ENCODE peak calls at places on chromosomes 5 and 9, in five cellular contexts. C is SJSA1, H is EH, T is GDM1, K is right cardiac atrium. R is an unnamed sample.

GRCh38 chr9:110125207-110125751 is 82.7 kb downstream of the C9orf152 start:
- DNase-seq in C (peak; percentile 90), H (peak; percentile 99), T (no peak), K (peak; percentile 93), R (no peak)

GRCh38 chr5:2003690-2004365 is 121.1 kb upstream of the IRX4 start:
- DNase-seq in C (no peak), H (no peak), T (no peak), K (no peak), R (no peak)

GRCh38 chr9:17116400-17116837 is 18.4 kb upstream of the CNTLN start:
- DNase-seq in C (no peak), H (peak; percentile 62), T (no peak), K (no peak), R (no peak)

GRCh38 chr5:106862450-106863193 is 808.1 kb downstream of the EFNA5 start:
- DNase-seq in C (no peak), H (peak; percentile 1), T (peak; percentile 72), K (no peak), R (no peak)

GRCh38 chr5:173639-174600 is 17.4 kb upstream of the LRRC14B start:
- DNase-seq in C (no peak), H (no peak), T (no peak), K (no peak), R (no peak)

GRCh38 chr9:28212979-28213378 is 639.7 kb upstream of the C9orf72 start:
- DNase-seq in C (no peak), H (peak; percentile 53), T (no peak), K (no peak), R (no peak)

GRCh38 chr9:10268500-10269485 is 344.0 kb downstream of the PTPRD start:
- DNase-seq in C (no peak), H (no peak), T (peak; percentile 12), K (no peak), R (no peak)

GRCh38 chr5:612498-613424 is 621 bp downstream of the CEP72 start:
- DNase-seq in C (peak; percentile 49), H (peak; percentile 16), T (no peak), K (no peak), R (peak; percentile 32)

GRCh38 chr5:154520861-154521453 is 42.9 kb upstream of the HAND1 start:
- DNase-seq in C (no peak), H (peak; percentile 9), T (no peak), K (no peak), R (no peak)

GRCh38 chr5:88979244-88979643 is 96.3 kb upstream of the MEF2C start:
- DNase-seq in C (no peak), H (no peak), T (no peak), K (no peak), R (peak; percentile 13)

GRCh38 chr5:74392698-74393431 is 247.7 kb downstream of the ENC1 start:
- DNase-seq in C (no peak), H (peak; percentile 59), T (no peak), K (no peak), R (no peak)

GRCh38 chr9:73143606-73144328 is 7.9 kb upstream of the ANXA1 start:
- DNase-seq in C (no peak), H (peak; percentile 91), T (peak; percentile 38), K (no peak), R (no peak)

GRCh38 chr9:124818431-124819281 is 34.6 kb upstream of the WDR38 start:
- DNase-seq in C (peak; percentile 55), H (peak; percentile 78), T (no peak), K (no peak), R (no peak)

GRCh38 chr5:37831821-37832524 is 7.9 kb downstream of the GDNF start:
- DNase-seq in C (no peak), H (peak; percentile 68), T (no peak), K (no peak), R (no peak)

GRCh38 chr9:4382722-4383317 is 83.0 kb upstream of the GLIS3 start:
- DNase-seq in C (no peak), H (peak; percentile 48), T (no peak), K (no peak), R (no peak)

GRCh38 chr9:127049044-127049443 is 73.4 kb downstream of the ANGPTL2 start:
- DNase-seq in C (peak; percentile 74), H (peak; percentile 91), T (no peak), K (no peak), R (peak; percentile 4)

GRCh38 chr5:138503487-138504270 is 38.4 kb downstream of the EGR1 start:
- DNase-seq in C (no peak), H (peak; percentile 71), T (peak; percentile 55), K (no peak), R (no peak)

GRCh38 chr5:95591490-95591901 is 28.4 kb upstream of the GPR150 start:
- DNase-seq in C (peak; percentile 49), H (peak; percentile 85), T (no peak), K (no peak), R (no peak)

GRCh38 chr5:175354961-175355360 is 89.0 kb downstream of the DRD1 start:
- DNase-seq in C (peak; percentile 17), H (no peak), T (no peak), K (no peak), R (no peak)

GRCh38 chr9:92404437-92404836 is at the start of gene OGN:
- DNase-seq in C (no peak), H (no peak), T (peak; percentile 6), K (no peak), R (no peak)

GRCh38 chr5:18465833-18466681 is 831.8 kb downstream of the TAF11L14 start:
- DNase-seq in C (peak; percentile 61), H (peak; percentile 5), T (peak; percentile 33), K (no peak), R (peak; percentile 34)

GRCh38 chr9:63816742-63817621 is 1468.0 kb downstream of the FOXD4L5 start:
- DNase-seq in C (peak; percentile 76), H (peak; percentile 89), T (no peak), K (peak; percentile 92), R (peak; percentile 53)

GRCh38 chr5:1781726-1782384 is 17.8 kb downstream of the MRPL36 start:
- DNase-seq in C (no peak), H (no peak), T (no peak), K (peak; percentile 35), R (no peak)

GRCh38 chr5:172178301-172179031 is 9.6 kb downstream of the STK10 start:
- DNase-seq in C (no peak), H (no peak), T (no peak), K (no peak), R (no peak)